ENCODE peak calls at places on chromosomes 4 and X, in ten cellular contexts. W, A, L, X, R, K, G, F, O and T are unnamed samples.

GRCh38 chrX:84064164-84064563 is 123.8 kb downstream of the RPS6KA6 start:
- DNase-seq in O (no peak), F (no peak), R (no peak), L (peak), X (no peak), W (no peak), K (no peak), G (no peak), A (no peak), T (no peak)

GRCh38 chrX:116198235-116198634 is 27.7 kb downstream of the AGTR2 start:
- DNase-seq in X (no peak), F (no peak), W (no peak), L (no peak), K (no peak), G (no peak), R (no peak), A (no peak), O (no peak), T (no peak)

GRCh38 chr4:153522800-153523089 is 56.6 kb downstream of the TMEM131L start:
- DNase-seq in F (no peak), A (no peak), X (no peak), R (no peak), G (no peak), L (no peak), K (no peak), W (no peak), O (no peak), T (no peak)

GRCh38 chr4:72326692-72327632 is 242.1 kb downstream of the ADAMTS3 start:
- DNase-seq in K (no peak), F (no peak), O (no peak), W (no peak), L (peak), R (no peak), X (no peak), G (peak), A (peak), T (no peak)

GRCh38 chrX:45009371-45010000 is 136.5 kb downstream of the KDM6A start:
- DNase-seq in F (no peak), W (no peak), O (no peak), X (no peak), A (peak), L (no peak), G (no peak), R (no peak), K (no peak), T (no peak)

GRCh38 chrX:121570072-121570841 is 522.8 kb downstream of the GLUD2 start:
- DNase-seq in X (no peak), F (no peak), O (no peak), L (no peak), A (peak), G (no peak), K (no peak), R (no peak), W (no peak), T (no peak)

GRCh38 chr4:112552668-112553067 is 36.7 kb upstream of the NEUROG2 start:
- DNase-seq in G (no peak), W (no peak), R (no peak), F (no peak), X (no peak), L (peak), O (no peak), K (no peak), A (no peak), T (no peak)

GRCh38 chr4:118338981-118339765 is 13.6 kb downstream of the PRSS12 start:
- DNase-seq in W (no peak), A (no peak), F (no peak), G (no peak), R (no peak), O (no peak), K (no peak), L (no peak), X (no peak), T (no peak)

GRCh38 chrX:13652256-13653021 is 502 bp upstream of the TCEANC start:
- DNase-seq in O (no peak), K (no peak), F (no peak), A (no peak), X (no peak), W (no peak), G (no peak), R (no peak), L (peak), T (no peak)

GRCh38 chr4:83708500-83709175 is 172.7 kb downstream of the GPAT3 start:
- DNase-seq in L (no peak), F (no peak), A (no peak), R (no peak), W (no peak), X (no peak), K (no peak), G (peak), O (no peak), T (no peak)

GRCh38 chr4:30941641-30942040 is 221.5 kb downstream of the PCDH7 start:
- DNase-seq in W (no peak), O (no peak), G (no peak), R (no peak), L (no peak), A (no peak), K (no peak), F (no peak), X (no peak), T (no peak)

GRCh38 chr4:154911097-154911496 is 130.0 kb downstream of the RBM46 start:
- DNase-seq in K (no peak), L (no peak), X (no peak), R (no peak), F (no peak), W (no peak), G (peak), A (peak), O (no peak), T (no peak)

GRCh38 chr4:38948551-38948950 is 80.9 kb downstream of the FAM114A1 start:
- DNase-seq in G (no peak), R (peak), F (peak), W (no peak), O (no peak), X (no peak), A (peak), K (no peak), L (peak), T (peak)

GRCh38 chr4:154560824-154561231 is 2.0 kb upstream of the FGB start:
- DNase-seq in K (no peak), F (no peak), W (no peak), A (no peak), L (no peak), X (no peak), R (no peak), G (no peak), O (no peak), T (no peak)

GRCh38 chr4:24795666-24796381 is 451 bp downstream of the SOD3 start:
- DNase-seq in X (no peak), G (no peak), K (no peak), A (peak), F (no peak), W (no peak), O (no peak), L (no peak), R (no peak), T (no peak)

GRCh38 chrX:12360389-12360788 is 222.1 kb downstream of the FRMPD4 start:
- DNase-seq in G (no peak), R (no peak), O (no peak), F (no peak), L (peak), W (no peak), A (no peak), X (no peak), K (no peak), T (no peak)

GRCh38 chrX:151370906-151371305 is 26.1 kb upstream of the VMA21 start:
- DNase-seq in L (no peak), R (no peak), W (no peak), F (no peak), G (peak), O (no peak), K (peak), X (no peak), A (peak), T (no peak)

DNA sequence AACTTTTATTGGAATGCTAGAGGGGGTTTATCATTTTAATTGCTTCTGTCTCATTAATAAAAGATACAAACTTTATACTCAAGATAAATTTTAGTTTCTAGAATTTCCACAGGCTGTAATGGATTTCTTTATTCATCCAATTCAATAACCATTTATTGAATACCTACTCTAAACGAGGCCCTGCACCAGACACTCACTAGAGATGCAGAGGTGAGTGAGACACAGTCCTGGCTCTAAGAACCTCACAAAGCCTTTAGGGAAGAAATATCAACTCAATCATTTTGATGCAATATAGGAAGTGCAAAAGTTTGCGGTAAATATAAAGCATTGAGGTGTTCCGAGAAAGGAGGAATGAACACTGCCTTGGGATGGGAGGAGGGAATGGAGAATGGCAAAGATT is 81.6 kb upstream of the SH3RF1 start:
- DNase-seq in X (no peak), L (no peak), A (no peak), K (no peak), R (no peak), F (no peak), G (no peak), W (no peak), O (no peak), T (no peak)
- H3K27ac ChIP-seq in X (no peak), L (no peak), A (no peak), K (no peak), R (no peak), F (no peak), G (no peak), W (no peak), O (no peak), T (peak)

GRCh38 chr4:55176497-55176896 is 51.1 kb upstream of the KDR start:
- DNase-seq in F (no peak), A (no peak), O (no peak), G (no peak), K (no peak), X (no peak), L (peak), R (no peak), W (no peak), T (no peak)
- H3K27ac ChIP-seq in F (no peak), A (peak), O (no peak), G (no peak), K (peak), X (no peak), L (no peak), R (no peak), W (no peak), T (no peak)

GRCh38 chr4:92303621-92304027 is at the start of gene GRID2:
- DNase-seq in F (no peak), A (peak), K (peak), O (no peak), G (peak), W (no peak), L (peak), R (peak), X (no peak), T (peak)
- H3K27ac ChIP-seq in F (no peak), A (no peak), K (no peak), O (no peak), G (no peak), W (no peak), L (no peak), R (no peak), X (no peak), T (peak)

GRCh38 chrX:142001934-142002333 is 98.2 kb downstream of the MAGEC1 start:
- DNase-seq in L (no peak), K (no peak), X (no peak), W (no peak), G (no peak), R (no peak), A (no peak), O (no peak), F (no peak), T (no peak)
- H3K27ac ChIP-seq in L (no peak), K (no peak), X (no peak), W (no peak), G (no peak), R (no peak), A (no peak), O (no peak), F (no peak), T (no peak)